ENCODE peak calls at places on chromosomes 11 and 22, in six cellular contexts. One of them, this sample, is unnamed. For H3K4me1 and H3K9me3, the result is how much of the 10 kb centered on the place peaks cover.

GRCh38 chr11:15412054-15412453 is 297.3 kb downstream of the INSC start:
- DNase-seq in tibial artery: no peak
- DNase-seq in MM.1S: no peak
- DNase-seq in heart right ventricle: no peak
- DNase-seq in stomach: no peak
- DNase-seq in CD4-positive, alpha-beta memory T cell: no peak
- DNase-seq in this sample: no peak

GRCh38 chr11:108035690-108036089 is 27.0 kb downstream of the CUL5 start:
- DNase-seq in tibial artery: no peak
- DNase-seq in MM.1S: no peak
- DNase-seq in heart right ventricle: no peak
- DNase-seq in stomach: no peak
- DNase-seq in CD4-positive, alpha-beta memory T cell: no peak
- DNase-seq in this sample: no peak

GRCh38 chr11:94934362-94934761 is 39.0 kb downstream of the CWC15 start:
- DNase-seq in tibial artery: no peak
- DNase-seq in MM.1S: no peak
- DNase-seq in heart right ventricle: no peak
- DNase-seq in stomach: no peak
- DNase-seq in CD4-positive, alpha-beta memory T cell: peak
- DNase-seq in this sample: peak

GRCh38 chr22:39664485-39665200 is 94.1 kb downstream of the CACNA1I start:
- DNase-seq in tibial artery: no peak
- DNase-seq in MM.1S: no peak
- DNase-seq in heart right ventricle: no peak
- DNase-seq in stomach: no peak
- DNase-seq in CD4-positive, alpha-beta memory T cell: no peak
- DNase-seq in this sample: no peak

GRCh38 chr11:40421187-40421586 is 1038.3 kb downstream of the LRRC4C start:
- DNase-seq in tibial artery: no peak
- DNase-seq in MM.1S: no peak
- DNase-seq in heart right ventricle: no peak
- DNase-seq in stomach: no peak
- DNase-seq in CD4-positive, alpha-beta memory T cell: no peak
- DNase-seq in this sample: no peak

GRCh38 chr11:27672836-27673464 is 27.3 kb downstream of the BDNF start:
- DNase-seq in tibial artery: no peak
- DNase-seq in MM.1S: no peak
- DNase-seq in heart right ventricle: no peak
- DNase-seq in stomach: no peak
- DNase-seq in CD4-positive, alpha-beta memory T cell: no peak
- DNase-seq in this sample: no peak

GRCh38 chr11:69463181-69463891 is 18.1 kb upstream of the LINC01488 start:
- DNase-seq in tibial artery: no peak
- DNase-seq in MM.1S: no peak
- DNase-seq in heart right ventricle: peak
- DNase-seq in stomach: no peak
- DNase-seq in CD4-positive, alpha-beta memory T cell: no peak
- DNase-seq in this sample: no peak

GRCh38 chr11:79325851-79326250 is 115.0 kb downstream of the TENM4 start:
- DNase-seq in tibial artery: no peak
- DNase-seq in MM.1S: no peak
- DNase-seq in heart right ventricle: no peak
- DNase-seq in stomach: no peak
- DNase-seq in CD4-positive, alpha-beta memory T cell: no peak
- DNase-seq in this sample: no peak

GRCh38 chr11:16194566-16194965 is 161.8 kb downstream of the SOX6 start:
- DNase-seq in tibial artery: no peak
- DNase-seq in MM.1S: no peak
- DNase-seq in heart right ventricle: no peak
- DNase-seq in stomach: no peak
- DNase-seq in CD4-positive, alpha-beta memory T cell: no peak
- DNase-seq in this sample: no peak

GRCh38 chr22:30695351-30695762 is 683 bp downstream of the OSBP2 start:
- DNase-seq in tibial artery: no peak
- DNase-seq in MM.1S: no peak
- DNase-seq in heart right ventricle: no peak
- DNase-seq in stomach: no peak
- DNase-seq in CD4-positive, alpha-beta memory T cell: no peak
- DNase-seq in this sample: no peak

GRCh38 chr22:41780714-41781507 is 19.6 kb upstream of the CCDC134 start:
- DNase-seq in tibial artery: peak
- DNase-seq in MM.1S: peak
- DNase-seq in heart right ventricle: peak
- DNase-seq in stomach: peak
- DNase-seq in CD4-positive, alpha-beta memory T cell: peak
- DNase-seq in this sample: peak

GRCh38 chr11:131025020-131025419 is 108.7 kb upstream of the SNX19 start:
- DNase-seq in tibial artery: no peak
- DNase-seq in MM.1S: no peak
- DNase-seq in heart right ventricle: no peak
- DNase-seq in stomach: no peak
- DNase-seq in CD4-positive, alpha-beta memory T cell: no peak
- DNase-seq in this sample: no peak

GRCh38 chr22:24506802-24507438 is 11.8 kb downstream of the UPB1 start:
- DNase-seq in tibial artery: no peak
- DNase-seq in MM.1S: no peak
- DNase-seq in heart right ventricle: no peak
- DNase-seq in stomach: no peak
- DNase-seq in CD4-positive, alpha-beta memory T cell: no peak
- DNase-seq in this sample: no peak

GRCh38 chr11:74138572-74138971 is 32.2 kb downstream of the C2CD3 start:
- DNase-seq in tibial artery: no peak
- DNase-seq in MM.1S: no peak
- DNase-seq in heart right ventricle: no peak
- DNase-seq in stomach: no peak
- DNase-seq in CD4-positive, alpha-beta memory T cell: no peak
- DNase-seq in this sample: no peak

GRCh38 chr11:86034710-86035109 is 34.2 kb downstream of the PICALM start:
- DNase-seq in tibial artery: no peak
- DNase-seq in MM.1S: no peak
- DNase-seq in heart right ventricle: no peak
- DNase-seq in stomach: no peak
- DNase-seq in CD4-positive, alpha-beta memory T cell: no peak
- DNase-seq in this sample: no peak

GRCh38 chr11:13261600-13262061 is 16.0 kb upstream of the BMAL1 start:
- DNase-seq in tibial artery: no peak
- DNase-seq in MM.1S: no peak
- DNase-seq in heart right ventricle: no peak
- DNase-seq in stomach: no peak
- DNase-seq in CD4-positive, alpha-beta memory T cell: no peak
- DNase-seq in this sample: no peak

GRCh38 chr11:69392104-69392653 is 89.3 kb upstream of the LINC01488 start:
- DNase-seq in tibial artery: no peak
- DNase-seq in MM.1S: no peak
- DNase-seq in heart right ventricle: no peak
- DNase-seq in stomach: no peak
- DNase-seq in CD4-positive, alpha-beta memory T cell: no peak
- DNase-seq in this sample: no peak

GRCh38 chr11:112570335-112570734 is 309.7 kb upstream of the PLET1 start:
- DNase-seq in tibial artery: no peak
- DNase-seq in MM.1S: no peak
- DNase-seq in heart right ventricle: no peak
- DNase-seq in stomach: no peak
- DNase-seq in CD4-positive, alpha-beta memory T cell: no peak
- DNase-seq in this sample: no peak

GRCh38 chr22:40665312-40665711 is 14.0 kb upstream of the MCHR1 start:
- DNase-seq in tibial artery: peak
- DNase-seq in MM.1S: no peak
- DNase-seq in heart right ventricle: peak
- DNase-seq in stomach: no peak
- DNase-seq in CD4-positive, alpha-beta memory T cell: no peak
- DNase-seq in this sample: no peak

GRCh38 chr11:102448869-102449224 is 3.7 kb downstream of the TMEM123 start:
- DNase-seq in tibial artery: no peak
- DNase-seq in MM.1S: no peak
- DNase-seq in heart right ventricle: no peak
- DNase-seq in stomach: no peak
- DNase-seq in CD4-positive, alpha-beta memory T cell: no peak
- DNase-seq in this sample: no peak

GRCh38 chr11:102451693-102452460 is 688 bp downstream of the TMEM123 start:
- DNase-seq in tibial artery: peak
- DNase-seq in MM.1S: peak
- DNase-seq in heart right ventricle: peak
- DNase-seq in stomach: peak
- DNase-seq in CD4-positive, alpha-beta memory T cell: peak
- DNase-seq in this sample: peak

GRCh38 chr11:102451041-102451692 is 1.4 kb downstream of the TMEM123 start:
- DNase-seq in tibial artery: no peak
- DNase-seq in MM.1S: no peak
- DNase-seq in heart right ventricle: no peak
- DNase-seq in stomach: no peak
- DNase-seq in CD4-positive, alpha-beta memory T cell: no peak
- DNase-seq in this sample: no peak

GRCh38 chr11:102447941-102448868 is 4.4 kb downstream of the TMEM123 start:
- DNase-seq in tibial artery: no peak
- DNase-seq in MM.1S: no peak
- DNase-seq in heart right ventricle: no peak
- DNase-seq in stomach: no peak
- DNase-seq in CD4-positive, alpha-beta memory T cell: no peak
- DNase-seq in this sample: no peak

DNA sequence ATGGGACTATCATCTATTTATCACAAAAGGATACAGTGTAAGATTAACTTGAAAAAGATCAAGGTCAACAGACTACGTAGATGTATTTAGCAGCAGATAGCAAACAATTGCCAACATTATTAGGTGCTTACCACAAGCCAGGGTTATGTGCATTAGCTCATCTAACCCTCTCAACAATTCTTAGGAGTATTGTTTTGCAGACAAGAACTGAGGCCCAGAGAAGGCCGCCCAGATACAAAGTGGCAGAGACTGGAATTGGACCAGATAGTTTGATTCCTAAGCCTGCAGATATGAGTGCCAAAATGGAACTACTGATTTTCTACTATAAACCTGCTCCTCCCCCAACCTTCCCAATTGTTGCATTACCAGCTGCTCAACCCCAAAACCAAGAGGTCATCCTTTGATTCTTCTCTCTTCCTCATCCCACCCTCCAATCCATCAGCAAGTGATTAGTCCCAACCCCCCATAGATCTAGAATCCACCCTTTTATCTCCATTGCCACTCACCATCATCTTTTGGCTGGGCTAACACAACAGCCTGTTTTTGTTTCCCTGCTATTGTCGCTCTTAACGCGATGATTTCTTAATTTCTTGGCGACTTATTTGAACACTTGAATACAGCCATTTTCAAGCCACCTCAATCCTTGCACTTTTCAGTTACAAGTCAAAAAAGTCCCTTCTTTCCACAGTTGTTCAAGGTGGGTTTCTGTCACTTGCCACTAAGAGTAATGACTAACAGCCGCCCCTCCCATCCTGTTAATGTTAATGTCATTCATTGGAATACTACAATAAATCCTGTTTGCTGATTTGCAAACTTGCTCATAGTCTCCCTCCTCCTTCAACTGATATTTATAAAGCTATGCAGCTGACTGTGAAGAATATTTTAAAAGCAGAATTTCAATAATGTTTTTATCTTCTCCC is 2.7 kb downstream of the TMEM123 start:
- DNase-seq in tibial artery: no peak
- DNase-seq in MM.1S: no peak
- DNase-seq in heart right ventricle: no peak
- DNase-seq in stomach: no peak
- DNase-seq in CD4-positive, alpha-beta memory T cell: no peak
- DNase-seq in this sample: no peak
- H3K4me1 ChIP-seq in tibial artery: under half
- H3K4me1 ChIP-seq in MM.1S: half or more
- H3K4me1 ChIP-seq in heart right ventricle: under half
- H3K4me1 ChIP-seq in stomach: half or more
- H3K4me1 ChIP-seq in CD4-positive, alpha-beta memory T cell: half or more
- H3K4me1 ChIP-seq in this sample: under half

GRCh38 chr11:50278756-50279155 is 246.1 kb downstream of the OR4C45 start:
- DNase-seq in tibial artery: no peak
- DNase-seq in MM.1S: no peak
- DNase-seq in heart right ventricle: no peak
- DNase-seq in stomach: no peak
- DNase-seq in CD4-positive, alpha-beta memory T cell: no peak
- DNase-seq in this sample: no peak

DNA sequence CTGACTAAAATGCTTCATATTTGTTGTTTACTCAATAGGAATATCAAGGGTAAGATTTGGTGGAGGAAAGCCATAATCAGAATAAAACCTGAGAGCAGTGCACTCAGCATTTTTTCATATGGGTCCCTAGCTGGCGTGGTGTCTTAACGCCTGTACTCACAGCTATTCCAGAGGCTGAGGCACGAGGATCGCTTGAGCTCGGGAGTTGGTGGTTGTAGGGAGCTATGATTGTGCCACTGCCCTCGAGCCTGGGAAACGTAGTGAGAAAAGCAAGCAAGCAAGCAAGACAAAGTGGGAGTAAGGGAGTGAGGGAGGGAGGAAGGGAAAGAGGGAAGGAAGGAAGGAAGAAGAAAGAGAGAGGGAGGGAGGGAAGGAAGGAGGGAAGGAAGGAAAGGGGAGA is 242.5 kb downstream of the OR4C45 start:
- DNase-seq in tibial artery: no peak
- DNase-seq in MM.1S: no peak
- DNase-seq in heart right ventricle: no peak
- DNase-seq in stomach: no peak
- DNase-seq in CD4-positive, alpha-beta memory T cell: no peak
- DNase-seq in this sample: no peak
- H3K9me3 ChIP-seq in tibial artery: under half
- H3K9me3 ChIP-seq in MM.1S: under half
- H3K9me3 ChIP-seq in heart right ventricle: under half
- H3K9me3 ChIP-seq in stomach: under half
- H3K9me3 ChIP-seq in CD4-positive, alpha-beta memory T cell: under half
- H3K9me3 ChIP-seq in this sample: under half

GRCh38 chr11:72782081-72782920 is 11.5 kb downstream of the STARD10 start:
- DNase-seq in tibial artery: no peak
- DNase-seq in MM.1S: no peak
- DNase-seq in heart right ventricle: no peak
- DNase-seq in stomach: peak
- DNase-seq in CD4-positive, alpha-beta memory T cell: no peak
- DNase-seq in this sample: no peak
- H3K4me1 ChIP-seq in tibial artery: under half
- H3K4me1 ChIP-seq in MM.1S: under half
- H3K4me1 ChIP-seq in heart right ventricle: under half
- H3K4me1 ChIP-seq in stomach: half or more
- H3K4me1 ChIP-seq in CD4-positive, alpha-beta memory T cell: under half
- H3K4me1 ChIP-seq in this sample: under half

GRCh38 chr22:49747705-49748104 is 80.0 kb downstream of the BRD1 start:
- DNase-seq in tibial artery: no peak
- DNase-seq in MM.1S: no peak
- DNase-seq in heart right ventricle: no peak
- DNase-seq in stomach: no peak
- DNase-seq in CD4-positive, alpha-beta memory T cell: no peak
- DNase-seq in this sample: no peak

GRCh38 chr22:49748514-49748913 is 79.2 kb downstream of the BRD1 start:
- DNase-seq in tibial artery: no peak
- DNase-seq in MM.1S: no peak
- DNase-seq in heart right ventricle: no peak
- DNase-seq in stomach: no peak
- DNase-seq in CD4-positive, alpha-beta memory T cell: no peak
- DNase-seq in this sample: peak

GRCh38 chr22:49749227-49749626 is 78.4 kb downstream of the BRD1 start:
- DNase-seq in tibial artery: no peak
- DNase-seq in MM.1S: no peak
- DNase-seq in heart right ventricle: no peak
- DNase-seq in stomach: no peak
- DNase-seq in CD4-positive, alpha-beta memory T cell: no peak
- DNase-seq in this sample: peak

GRCh38 chr22:49746065-49746464 is 81.6 kb downstream of the BRD1 start:
- DNase-seq in tibial artery: no peak
- DNase-seq in MM.1S: no peak
- DNase-seq in heart right ventricle: no peak
- DNase-seq in stomach: no peak
- DNase-seq in CD4-positive, alpha-beta memory T cell: no peak
- DNase-seq in this sample: no peak

GRCh38 chr22:49747130-49747529 is 80.5 kb downstream of the BRD1 start:
- DNase-seq in tibial artery: no peak
- DNase-seq in MM.1S: no peak
- DNase-seq in heart right ventricle: no peak
- DNase-seq in stomach: no peak
- DNase-seq in CD4-positive, alpha-beta memory T cell: no peak
- DNase-seq in this sample: no peak
- H3K9me3 ChIP-seq in tibial artery: under half
- H3K9me3 ChIP-seq in MM.1S: under half
- H3K9me3 ChIP-seq in heart right ventricle: under half
- H3K9me3 ChIP-seq in stomach: under half
- H3K9me3 ChIP-seq in CD4-positive, alpha-beta memory T cell: under half
- H3K9me3 ChIP-seq in this sample: under half

This sample was measured in DND-41.